ENCODE peak calls at places on chromosomes 1 and 21, in seven cellular contexts. O, Q, J, P, Y, L and Z are unnamed samples.

GRCh38 chr1:109229531-109230127 is 15.9 kb downstream of the SARS1 start:
- DNase-seq in Q (peak; percentile 88), O (no peak), Y (no peak), L (no peak), J (no peak), P (peak; percentile 99), Z (no peak)

GRCh38 chr1:221708076-221708571 is 33.8 kb downstream of the DUSP10 start:
- DNase-seq in Q (no peak), J (peak; percentile 57), P (no peak), Y (no peak), L (no peak), O (peak; percentile 38), Z (no peak)

GRCh38 chr1:20836230-20836629 is 49.1 kb upstream of the HP1BP3 start:
- DNase-seq in J (no peak), P (no peak), Q (no peak), Y (no peak), L (no peak), O (no peak), Z (no peak)

GRCh38 chr1:159845751-159846531 is 16.5 kb downstream of the VSIG8 start:
- DNase-seq in O (no peak), Q (no peak), P (no peak), L (no peak), J (no peak), Y (no peak), Z (no peak)

GRCh38 chr1:43054961-43055360 is 96.3 kb upstream of the SLC2A1 start:
- DNase-seq in Y (no peak), P (no peak), J (no peak), L (no peak), Q (peak; percentile 94), O (no peak), Z (no peak)

GRCh38 chr21:38751379-38752050 is 54.2 kb upstream of the ETS2 start:
- DNase-seq in P (no peak), O (peak; percentile 83), L (no peak), Y (peak; percentile 65), J (no peak), Q (no peak), Z (no peak)

GRCh38 chr1:101257500-101258325 is 20.9 kb downstream of the S1PR1 start:
- DNase-seq in J (peak; percentile 56), Y (no peak), P (no peak), O (no peak), Q (no peak), L (peak; percentile 76), Z (no peak)

GRCh38 chr1:86318431-86318830 is 77.7 kb downstream of the ODF2L start:
- DNase-seq in O (no peak), Q (no peak), P (no peak), Y (no peak), L (no peak), J (no peak), Z (no peak)

GRCh38 chr1:2300851-2301606 is 72.9 kb downstream of the SKI start:
- DNase-seq in L (peak; percentile 71), P (no peak), Y (peak; percentile 89), Q (no peak), O (peak; percentile 60), J (peak; percentile 97), Z (no peak)

GRCh38 chr1:97384294-97384952 is 536.4 kb downstream of the DPYD start:
- DNase-seq in Q (peak; percentile 9), J (no peak), Y (no peak), P (no peak), L (no peak), O (peak; percentile 22), Z (peak; percentile 33)

GRCh38 chr1:179079113-179079761 is 2.6 kb upstream of the TOR3A start:
- DNase-seq in Q (peak; percentile 85), L (peak; percentile 67), P (peak; percentile 89), J (peak; percentile 63), Y (no peak), O (peak; percentile 77), Z (no peak)

GRCh38 chr1:162566870-162567269 is 5.3 kb downstream of the UAP1 start:
- DNase-seq in P (no peak), L (no peak), J (no peak), Y (no peak), Q (no peak), O (no peak), Z (no peak)

GRCh38 chr1:241177665-241178064 is 179.3 kb downstream of the RGS7 start:
- DNase-seq in Y (no peak), L (no peak), O (no peak), Q (no peak), J (no peak), P (no peak), Z (no peak)

GRCh38 chr1:110433803-110434202 is 17.1 kb upstream of the PROK1 start:
- DNase-seq in J (no peak), L (no peak), Y (peak; percentile 79), O (peak; percentile 4), P (peak; percentile 80), Q (peak; percentile 96), Z (peak; percentile 55)

GRCh38 chr1:15364740-15365139 is 44.9 kb upstream of the EFHD2 start:
- DNase-seq in L (no peak), O (no peak), P (peak; percentile 46), Y (no peak), J (no peak), Q (no peak), Z (no peak)

GRCh38 chr1:235513495-235514366 is 9.5 kb upstream of the B3GALNT2 start:
- DNase-seq in L (peak; percentile 64), O (peak; percentile 75), Q (peak; percentile 82), J (peak; percentile 49), Y (no peak), P (peak; percentile 87), Z (no peak)

GRCh38 chr1:75796376-75797272 is at the start of gene MSH4:
- DNase-seq in Q (no peak), J (no peak), Y (no peak), P (peak; percentile 21), L (no peak), O (no peak), Z (no peak)

GRCh38 chr1:153912349-153912748 is 10.4 kb downstream of the GATAD2B start:
- DNase-seq in Q (no peak), J (no peak), L (no peak), P (no peak), Y (no peak), O (no peak), Z (no peak)

GRCh38 chr1:153907134-153907533 is 15.6 kb downstream of the GATAD2B start:
- DNase-seq in L (no peak), P (no peak), O (no peak), J (no peak), Q (no peak), Y (no peak), Z (no peak)

GRCh38 chr1:153903841-153904455 is 18.8 kb downstream of the GATAD2B start:
- DNase-seq in P (no peak), O (no peak), Q (no peak), Y (peak; percentile 69), L (no peak), J (no peak), Z (no peak)

GRCh38 chr1:153906396-153906795 is 16.4 kb downstream of the GATAD2B start:
- DNase-seq in Y (no peak), J (no peak), O (no peak), P (no peak), Q (no peak), L (no peak), Z (no peak)

DNA sequence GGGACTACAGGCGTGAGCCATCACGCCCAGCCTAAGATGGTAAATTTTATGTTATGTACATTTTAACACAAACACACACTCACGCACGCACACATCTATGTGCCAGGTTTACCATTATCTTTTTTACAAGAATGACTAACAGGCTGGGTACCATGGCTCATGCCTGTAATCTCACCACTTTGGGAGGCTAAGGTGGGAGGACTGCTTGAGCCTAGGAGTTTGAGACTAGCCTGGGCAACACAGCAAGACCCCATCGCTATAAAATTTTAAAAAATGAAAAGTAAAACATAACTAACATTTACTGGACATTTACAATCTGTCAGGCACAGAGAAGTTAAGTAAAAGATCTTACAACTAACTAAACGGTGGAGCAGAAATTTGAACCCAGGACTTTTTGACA is 14.7 kb downstream of the GATAD2B start:
- DNase-seq in Q (no peak), J (no peak), L (no peak), Y (no peak), O (no peak), P (no peak), Z (no peak)
- H3K27ac ChIP-seq in Q (no peak overlapping the region), J (no peak overlapping the region), L (no peak overlapping the region), Y (no peak overlapping the region), O (no peak overlapping the region), P (no peak overlapping the region), Z (no peak overlapping the region)

GRCh38 chr1:203682401-203683383 is 56.1 kb downstream of the ATP2B4 start:
- DNase-seq in O (no peak), J (peak; percentile 90), P (peak; percentile 71), L (no peak), Q (peak; percentile 85), Y (no peak), Z (no peak)
- H3K27ac ChIP-seq in O (no peak overlapping the region), J (peak overlapping the region; percentile 74), P (no peak overlapping the region), L (no peak overlapping the region), Q (no peak overlapping the region), Y (no peak overlapping the region), Z (no peak overlapping the region)

GRCh38 chr1:39472826-39473225 is 18.6 kb upstream of the BMP8A start:
- DNase-seq in L (no peak), Q (no peak), O (no peak), J (no peak), P (no peak), Y (no peak), Z (no peak)

GRCh38 chr1:39469150-39469549 is 22.3 kb upstream of the BMP8A start:
- DNase-seq in O (no peak), Y (no peak), P (no peak), Q (no peak), J (no peak), L (no peak), Z (no peak)

GRCh38 chr1:39478536-39478935 is 12.9 kb upstream of the BMP8A start:
- DNase-seq in J (no peak), P (no peak), O (no peak), Q (no peak), Y (no peak), L (no peak), Z (no peak)

GRCh38 chr1:39470040-39470439 is 21.4 kb upstream of the BMP8A start:
- DNase-seq in P (no peak), Q (no peak), O (no peak), L (no peak), J (no peak), Y (no peak), Z (no peak)

DNA sequence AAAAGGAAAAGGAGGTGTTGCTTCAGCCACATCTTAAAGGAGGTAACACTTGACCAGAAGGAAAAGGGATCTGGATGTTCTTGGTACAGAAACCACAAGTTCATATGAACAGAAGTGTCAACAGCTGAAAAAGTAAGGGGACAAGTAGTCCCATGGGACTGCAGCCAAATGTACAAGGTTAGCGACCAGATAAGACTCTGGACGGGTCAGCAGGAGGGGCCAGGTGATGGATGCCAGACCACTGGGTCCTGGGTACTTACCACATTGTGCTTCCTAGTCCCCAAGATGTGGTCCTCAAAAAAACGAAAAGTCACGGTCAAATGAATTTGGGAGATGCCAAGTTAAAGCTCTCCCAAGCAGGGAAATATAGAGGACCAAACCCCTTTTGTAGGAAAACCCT is 16.6 kb upstream of the BMP8A start:
- DNase-seq in L (no peak), J (no peak), O (no peak), Q (no peak), Y (no peak), P (no peak), Z (no peak)
- H3K27ac ChIP-seq in L (no peak overlapping the region), J (no peak overlapping the region), O (no peak overlapping the region), Q (no peak overlapping the region), Y (no peak overlapping the region), P (no peak overlapping the region), Z (no peak overlapping the region)

DNA sequence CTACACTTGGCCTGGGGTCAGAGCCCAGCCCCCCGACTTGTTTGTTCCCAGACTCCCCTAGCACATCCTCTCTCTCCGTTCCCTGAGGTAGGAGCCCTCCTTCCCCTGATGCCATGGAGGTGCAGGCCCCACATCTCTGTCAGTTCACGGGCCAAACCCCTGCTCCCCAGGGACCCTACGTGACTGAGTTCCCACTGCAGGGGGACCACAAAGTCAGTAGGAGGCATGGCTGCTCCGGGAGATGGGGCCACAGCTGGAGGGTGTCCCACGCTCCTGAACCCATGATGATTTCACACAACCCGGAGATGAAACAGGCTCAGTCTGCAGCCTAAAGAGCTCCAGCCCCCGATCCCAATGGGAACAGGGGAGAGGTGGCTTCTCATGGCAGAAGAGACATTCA is 272.2 kb downstream of the NPHP4 start:
- DNase-seq in L (no peak), J (no peak), Y (no peak), Q (no peak), O (no peak), P (no peak), Z (no peak)
- H3K27ac ChIP-seq in L (no peak overlapping the region), J (no peak overlapping the region), Y (no peak overlapping the region), Q (no peak overlapping the region), O (no peak overlapping the region), P (no peak overlapping the region), Z (peak overlapping the region; percentile 89)